ENCODE peak calls at places on chromosome 15, in four cellular contexts. F, C, I and U are unnamed samples.

GRCh38 chr15:77032647-77033416 is 37.9 kb downstream of the PSTPIP1 start:
- DNase-seq in F (no peak), I (no peak), C (peak; percentile 40), U (peak; percentile 34)

GRCh38 chr15:99125061-99125990 is 20.4 kb downstream of the SYNM start:
- DNase-seq in C (peak; percentile 89), I (no peak), F (no peak), U (peak; percentile 37)

GRCh38 chr15:94286581-94286980 is 55.2 kb downstream of the MCTP2 start:
- DNase-seq in F (no peak), I (no peak), C (no peak), U (no peak)

GRCh38 chr15:46732060-46732459 is 985.2 kb upstream of the SEMA6D start:
- DNase-seq in F (no peak), C (no peak), I (no peak), U (no peak)

GRCh38 chr15:80474751-80475295 is 70.6 kb downstream of the ARNT2 start:
- DNase-seq in C (no peak), I (no peak), F (no peak), U (no peak)

GRCh38 chr15:68620721-68621528 is 42.1 kb downstream of the CORO2B start:
- DNase-seq in F (peak; percentile 86), I (no peak), C (peak; percentile 95), U (peak; percentile 70)

GRCh38 chr15:37931868-37932267 is 2.6 kb upstream of the TMCO5A start:
- DNase-seq in F (no peak), I (no peak), C (no peak), U (no peak)

GRCh38 chr15:99435761-99436346 is 129.9 kb upstream of the MEF2A start:
- DNase-seq in I (no peak), C (peak; percentile 42), F (no peak), U (no peak)

GRCh38 chr15:45442497-45443135 is 64.3 kb upstream of the GATM start:
- DNase-seq in I (no peak), F (no peak), C (no peak), U (no peak)

GRCh38 chr15:49436786-49437185 is 13.7 kb downstream of the FGF7 start:
- DNase-seq in I (no peak), F (no peak), C (no peak), U (no peak)

GRCh38 chr15:80492874-80493273 is 88.7 kb downstream of the ARNT2 start:
- DNase-seq in C (no peak), I (no peak), F (no peak), U (no peak)

GRCh38 chr15:25671132-25671531 is 192.0 kb downstream of the ATP10A start:
- DNase-seq in I (no peak), C (peak; percentile 79), F (no peak), U (no peak)

GRCh38 chr15:94070341-94071275 is 160.8 kb upstream of the MCTP2 start:
- DNase-seq in C (no peak), I (no peak), F (no peak), U (peak; percentile 53)

GRCh38 chr15:51286816-51287215 is 51.6 kb downstream of the CYP19A1 start:
- DNase-seq in F (no peak), I (no peak), C (no peak), U (no peak)

GRCh38 chr15:25410649-25411048 is 28.2 kb downstream of the UBE3A start:
- DNase-seq in F (no peak), I (no peak), C (no peak), U (no peak)

GRCh38 chr15:69359724-69360123 is 54.4 kb upstream of the KIF23 start:
- DNase-seq in I (no peak), F (no peak), C (no peak), U (no peak)

GRCh38 chr15:92421980-92422379 is 28.3 kb downstream of the ST8SIA2 start:
- DNase-seq in F (no peak), I (no peak), C (no peak), U (no peak)

GRCh38 chr15:81304226-81304625 is 19.7 kb downstream of the STARD5 start:
- DNase-seq in F (no peak), C (no peak), I (no peak), U (no peak)

GRCh38 chr15:33160581-33161165 is 33.8 kb downstream of the FMN1 start:
- DNase-seq in C (no peak), F (no peak), I (no peak), U (no peak)

GRCh38 chr15:41856716-41857115 is 18.1 kb downstream of the PLA2G4B start:
- DNase-seq in F (no peak), C (no peak), I (no peak), U (no peak)
- H3K27me3 ChIP-seq in F (no peaks in the 10 kb centered on the region), C (no peaks in the 10 kb centered on the region), I (no peaks in the 10 kb centered on the region), U (no peaks in the 10 kb centered on the region)

GRCh38 chr15:63252292-63252691 is 25.1 kb upstream of the APH1B start:
- DNase-seq in C (no peak), F (no peak), I (no peak), U (no peak)
- TF ChIP-seq CTCF in C (no peak), F (no peak), I (no peak), U (no peak)

DNA sequence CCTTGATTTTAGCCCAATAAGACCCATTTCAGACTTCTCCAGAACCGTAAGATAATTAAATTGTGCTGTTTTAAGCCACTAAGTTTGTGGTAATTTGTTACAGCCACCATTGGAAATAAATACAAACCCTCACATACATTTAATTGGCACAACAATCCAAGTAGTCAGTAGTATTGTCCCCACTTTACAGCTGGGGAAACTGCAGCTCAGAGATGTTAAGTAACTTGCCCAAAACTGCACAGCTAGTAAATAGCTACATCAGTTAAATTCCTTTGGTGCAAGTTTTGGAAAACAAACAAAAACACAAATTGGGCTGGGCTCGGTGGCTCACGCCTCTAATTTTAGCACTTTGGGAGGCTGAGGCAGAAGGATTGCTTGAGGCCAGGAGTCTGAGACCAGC is 13.3 kb upstream of the IREB2 start:
- DNase-seq in I (no peak), C (no peak), F (no peak), U (no peak)
- H3K4me3 ChIP-seq in I (no peak overlapping the region), C (no peak overlapping the region), F (no peak overlapping the region), U (no peak overlapping the region)

GRCh38 chr15:39149636-39150035 is 431.2 kb upstream of the THBS1 start:
- DNase-seq in C (no peak), F (no peak), I (no peak), U (no peak)
- H3K27me3 ChIP-seq in C (no peaks in the 10 kb centered on the region), F (no peaks in the 10 kb centered on the region), I (no peaks in the 10 kb centered on the region), U (no peaks in the 10 kb centered on the region)

GRCh38 chr15:65355173-65355982 is 22.4 kb downstream of the IGDCC3 start:
- DNase-seq in I (no peak), F (no peak), C (no peak), U (no peak)
- TF ChIP-seq CTCF in I (no peak), F (no peak), C (no peak), U (no peak)

GRCh38 chr15:40083756-40084101 is 24.9 kb downstream of the BMF start:
- DNase-seq in F (no peak), I (no peak), C (no peak), U (no peak)

GRCh38 chr15:40080104-40080503 is 28.6 kb downstream of the BMF start:
- DNase-seq in I (no peak), F (no peak), C (no peak), U (no peak)

GRCh38 chr15:40081691-40082194 is 26.9 kb downstream of the BMF start:
- DNase-seq in F (peak; percentile 71), C (peak; percentile 76), I (no peak), U (peak; percentile 65)

GRCh38 chr15:40080847-40081246 is 27.8 kb downstream of the BMF start:
- DNase-seq in I (no peak), C (no peak), F (no peak), U (no peak)

GRCh38 chr15:40082195-40082868 is 26.3 kb downstream of the BMF start:
- DNase-seq in C (no peak), I (no peak), F (no peak), U (no peak)
- H3K4me3 ChIP-seq in C (peak overlapping the region; percentile 58), I (no peak overlapping the region), F (peak overlapping the region; percentile 48), U (peak overlapping the region; percentile 46)

GRCh38 chr15:74727727-74728126 is 2.4 kb upstream of the CYP1A1 start:
- DNase-seq in C (peak; percentile 57), F (peak; percentile 18), I (no peak), U (no peak)
- H3K27me3 ChIP-seq in C (no peaks in the 10 kb centered on the region), F (peaks cover 16% of the 10 kb centered on the region), I (no peaks in the 10 kb centered on the region), U (peaks cover 12% of the 10 kb centered on the region)

DNA sequence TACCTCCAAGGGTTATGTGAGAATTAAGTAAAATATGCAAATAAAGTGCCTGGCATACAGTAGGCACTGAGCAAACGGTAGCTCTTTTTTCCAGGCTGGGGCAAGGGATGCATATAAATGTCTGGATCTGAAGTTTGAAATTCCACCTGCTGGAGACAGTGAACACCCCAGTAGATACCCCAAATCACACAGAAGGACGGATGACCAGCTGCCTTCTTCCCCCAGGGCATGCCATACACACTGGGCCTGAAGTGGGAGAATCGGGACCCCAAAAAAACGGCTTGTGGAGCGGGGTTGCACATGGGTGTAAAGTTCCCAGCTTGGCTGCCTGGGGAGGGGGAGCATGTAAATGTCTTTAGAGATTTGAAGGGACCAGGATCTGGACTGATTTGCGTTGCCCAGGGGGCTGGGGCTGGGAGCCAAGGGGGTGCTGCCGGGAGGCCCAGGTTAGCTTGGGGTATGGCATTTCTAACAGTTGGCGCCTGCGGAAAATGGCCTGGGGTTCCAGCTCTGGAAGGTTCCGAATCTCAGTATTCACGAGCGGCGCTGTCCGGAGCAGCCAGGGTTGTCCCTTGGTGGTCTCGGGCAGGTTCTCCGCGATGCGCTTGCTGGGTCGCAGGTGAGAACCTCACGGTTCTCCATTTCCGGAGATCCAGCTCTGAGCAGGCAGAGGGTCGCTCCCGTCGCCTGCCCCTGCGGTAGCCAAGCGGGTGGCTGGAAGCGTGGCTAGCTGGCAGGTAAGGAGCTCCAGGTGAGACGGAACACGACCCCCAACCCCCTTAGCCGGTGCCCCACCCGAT is 42.6 kb upstream of the POLG start:
- DNase-seq in F (no peak), I (no peak), C (no peak), U (no peak)
- TF ChIP-seq CTCF in F (no peak), I (no peak), C (no peak), U (no peak)

DNA sequence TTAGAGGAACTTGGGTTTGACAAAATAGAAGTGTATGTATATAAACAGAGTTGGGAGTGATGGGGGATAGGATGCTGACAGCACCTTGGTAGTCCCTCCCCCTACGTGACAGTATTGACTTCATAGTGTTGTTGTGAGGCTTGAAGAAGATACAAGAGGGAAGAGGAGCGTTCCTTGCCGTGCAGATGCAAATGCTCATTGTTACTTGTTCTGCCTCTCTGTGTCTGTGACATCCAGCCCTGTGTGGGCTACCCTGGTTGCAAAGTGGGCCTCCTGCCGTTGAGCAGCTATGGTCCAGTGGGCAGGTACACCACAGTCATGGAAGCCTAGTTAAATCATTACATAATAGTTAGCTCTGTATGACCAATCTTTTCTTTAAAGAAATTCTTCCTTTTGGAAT is 45.0 kb downstream of the SMAD3 start:
- DNase-seq in I (peak; percentile 64), F (no peak), C (no peak), U (no peak)
- H3K4me3 ChIP-seq in I (no peak overlapping the region), F (no peak overlapping the region), C (no peak overlapping the region), U (no peak overlapping the region)

GRCh38 chr15:96347181-96348111 is 16.9 kb downstream of the NR2F2 start:
- DNase-seq in I (no peak), F (peak; percentile 56), C (peak; percentile 54), U (no peak)
- H3K27me3 ChIP-seq in I (no peaks in the 10 kb centered on the region), F (peaks cover 85% of the 10 kb centered on the region), C (no peaks in the 10 kb centered on the region), U (peaks cover 40% of the 10 kb centered on the region)